ENCODE peak calls at places on chromosome 15, in four cellular contexts. C, O, H and Y are unnamed samples.

GRCh38 chr15:72086920-72087648 is 30.9 kb downstream of the MYO9A start:
- DNase-seq in C (no peak), O (no peak), H (no peak), Y (no peak)

GRCh38 chr15:64017082-64017588 is 29.1 kb downstream of the DAPK2 start:
- DNase-seq in C (no peak), O (no peak), H (no peak), Y (no peak)

GRCh38 chr15:59399465-59400102 is 26.9 kb upstream of the MYO1E start:
- DNase-seq in C (no peak), O (no peak), H (no peak), Y (peak)

GRCh38 chr15:66025972-66026371 is 156.7 kb downstream of the RAB11A start:
- DNase-seq in C (no peak), O (no peak), H (no peak), Y (no peak)

GRCh38 chr15:39301589-39301999 is 279.3 kb upstream of the THBS1 start:
- DNase-seq in C (no peak), O (peak), H (no peak), Y (no peak)

GRCh38 chr15:31254431-31255175 is 72.0 kb upstream of the KLF13 start:
- DNase-seq in C (no peak), O (no peak), H (no peak), Y (no peak)

GRCh38 chr15:51289290-51289689 is 49.1 kb downstream of the CYP19A1 start:
- DNase-seq in C (no peak), O (no peak), H (no peak), Y (no peak)

GRCh38 chr15:25899870-25900269 is 36.7 kb upstream of the ATP10A start:
- DNase-seq in C (no peak), O (no peak), H (no peak), Y (no peak)

GRCh38 chr15:55260562-55261131 is 29.0 kb downstream of the RAB27A start:
- DNase-seq in C (no peak), O (no peak), H (no peak), Y (no peak)

GRCh38 chr15:50355980-50356379 is 982 bp upstream of the GABPB1 start:
- DNase-seq in C (no peak), O (no peak), H (no peak), Y (no peak)

GRCh38 chr15:81400640-81401236 is 26.7 kb upstream of the TMC3 start:
- DNase-seq in C (no peak), O (no peak), H (no peak), Y (peak)

GRCh38 chr15:60438626-60439025 is 40.3 kb downstream of the ICE2 start:
- DNase-seq in C (no peak), O (no peak), H (no peak), Y (no peak)

GRCh38 chr15:50675524-50676144 is 11.0 kb downstream of the TRPM7 start:
- DNase-seq in C (no peak), O (no peak), H (no peak), Y (no peak)